ENCODE peak calls at places on chromosomes 6 and 20, in four cellular contexts. P is activated CD4-positive, alpha-beta T cell treated with anti-CD3 and anti-CD28 coated beads, Interleukin-2, amount 10 ng/mL, durations not matched to agents 7 days and 5 days; M is astrocyte; F is HFF-Myc. Q is an unnamed sample.

GRCh38 chr6:116764961-116765841 is at the start of gene FAM162B:
- DNase-seq in F (no peak), M (peak; percentile 5), P (no peak), Q (no peak)

GRCh38 chr6:34658605-34659218 is 37.9 kb downstream of the ILRUN start:
- DNase-seq in F (no peak), M (no peak), P (no peak), Q (no peak)

GRCh38 chr6:111604259-111605099 is 1.2 kb downstream of the TRAF3IP2 start:
- DNase-seq in P (no peak), M (peak; percentile 82), F (peak; percentile 66), Q (peak; percentile 49)

GRCh38 chr6:22653980-22654610 is 84.7 kb downstream of the HDGFL1 start:
- DNase-seq in P (no peak), F (no peak), M (no peak), Q (no peak)

GRCh38 chr20:4944518-4944917 is 56.8 kb downstream of the SLC23A2 start:
- DNase-seq in F (no peak), M (peak; percentile 36), P (no peak), Q (no peak)

GRCh38 chr6:48099713-48100675 is 11.0 kb downstream of the PTCHD4 start:
- DNase-seq in P (no peak), F (no peak), M (no peak), Q (no peak)

GRCh38 chr20:49318430-49319203 is 40.8 kb upstream of the ZNFX1 start:
- DNase-seq in F (no peak), P (peak; percentile 21), M (no peak), Q (no peak)

GRCh38 chr6:105207524-105208269 is 27.9 kb upstream of the POPDC3 start:
- DNase-seq in M (peak; percentile 68), F (no peak), P (no peak), Q (no peak)

GRCh38 chr20:17611540-17612286 is 41.8 kb downstream of the DSTN start:
- DNase-seq in M (no peak), F (no peak), P (peak; percentile 22), Q (no peak)

GRCh38 chr6:87155920-87156600 is 695 bp downstream of the ZNF292 start:
- DNase-seq in F (peak; percentile 3), P (peak; percentile 56), M (peak; percentile 44), Q (no peak)

GRCh38 chr20:53078761-53079482 is 106.8 kb downstream of the TSHZ2 start:
- DNase-seq in P (no peak), F (no peak), M (peak; percentile 89), Q (no peak)

GRCh38 chr6:125904871-125905270 is 51.7 kb upstream of the HINT3 start:
- DNase-seq in P (peak; percentile 44), F (no peak), M (peak; percentile 92), Q (no peak)

GRCh38 chr20:61864481-61864880 is 201.2 kb downstream of the TAF4 start:
- DNase-seq in F (no peak), P (no peak), M (no peak), Q (no peak)

GRCh38 chr20:59603727-59604608 is at the start of gene PHACTR3:
- DNase-seq in F (no peak), P (no peak), M (no peak), Q (no peak)

Q was measured in smooth muscle cell of the brain vasculature.